ENCODE peak calls at places on chromosomes 16 and 17, in six cellular contexts. D is tibial nerve, A is ovary, T is K562, P is A549, Q is stomach. H is an unnamed sample.

GRCh38 chr17:82394296-82394695 is 22.7 kb downstream of the UTS2R start:
- DNase-seq in D (no peak), A (no peak), T (no peak), P (no peak), Q (no peak), H (no peak)

GRCh38 chr17:75518201-75518600 is 1.9 kb downstream of the TSEN54 start:
- DNase-seq in D (no peak), A (no peak), T (no peak), P (no peak), Q (no peak), H (no peak)

GRCh38 chr16:4486126-4486893 is 10.1 kb downstream of the HMOX2 start:
- DNase-seq in D (peak; percentile 37), A (no peak), T (no peak), P (no peak), Q (peak; percentile 71), H (no peak)

GRCh38 chr16:27529962-27530361 is 19.8 kb downstream of the GTF3C1 start:
- DNase-seq in D (no peak), A (no peak), T (no peak), P (no peak), Q (no peak), H (no peak)

GRCh38 chr16:81539009-81539820 is 94.6 kb downstream of the CMIP start:
- DNase-seq in D (no peak), A (no peak), T (no peak), P (no peak), Q (no peak), H (no peak)

GRCh38 chr17:82204831-82205719 is 7.6 kb downstream of the CCDC57 start:
- DNase-seq in D (no peak), A (no peak), T (peak; percentile 57), P (peak; percentile 68), Q (no peak), H (no peak)

GRCh38 chr16:83136419-83136818 is 509.6 kb downstream of the CDH13 start:
- DNase-seq in D (no peak), A (no peak), T (no peak), P (no peak), Q (no peak), H (no peak)

GRCh38 chr16:122342-122741 is 16.1 kb downstream of the NPRL3 start:
- DNase-seq in D (no peak), A (no peak), T (no peak), P (no peak), Q (no peak), H (no peak)

GRCh38 chr17:73990290-73990689 is 213.2 kb upstream of the RPL38 start:
- DNase-seq in D (no peak), A (no peak), T (no peak), P (no peak), Q (no peak), H (no peak)

GRCh38 chr16:88087517-88087877 is 136.3 kb downstream of the BANP start:
- DNase-seq in D (no peak), A (no peak), T (no peak), P (no peak), Q (no peak), H (no peak)

GRCh38 chr17:55322451-55322985 is 57.8 kb downstream of the HLF start:
- DNase-seq in D (no peak), A (no peak), T (no peak), P (no peak), Q (no peak), H (no peak)

GRCh38 chr16:69329369-69330285 is 761 bp downstream of the PDF start:
- DNase-seq in D (no peak), A (peak; percentile 28), T (peak; percentile 46), P (no peak), Q (no peak), H (no peak)

GRCh38 chr16:88759245-88759975 is 25.6 kb downstream of the PIEZO1 start:
- DNase-seq in D (no peak), A (peak; percentile 57), T (no peak), P (no peak), Q (peak; percentile 55), H (no peak)

GRCh38 chr17:13953871-13954270 is 115.4 kb upstream of the COX10 start:
- DNase-seq in D (no peak), A (no peak), T (no peak), P (no peak), Q (no peak), H (no peak)

GRCh38 chr17:77308768-77309726 is 168.3 kb downstream of the SEC14L1 start:
- DNase-seq in D (no peak), A (no peak), T (peak; percentile 22), P (no peak), Q (no peak), H (peak; percentile 85)

GRCh38 chr17:44977065-44977464 is 9.0 kb upstream of the C1QL1 start:
- DNase-seq in D (no peak), A (no peak), T (no peak), P (peak; percentile 40), Q (no peak), H (no peak)

GRCh38 chr17:6506679-6507231 is 49.6 kb downstream of the PITPNM3 start:
- DNase-seq in D (no peak), A (no peak), T (no peak), P (peak; percentile 82), Q (peak; percentile 45), H (no peak)
- H3K4me1 ChIP-seq in D (no peaks in the 10 kb centered on the region), A (peaks cover 27% of the 10 kb centered on the region), T (no peaks in the 10 kb centered on the region), P (peaks cover 51% of the 10 kb centered on the region), Q (peaks cover 7% of the 10 kb centered on the region), H (peaks cover 29% of the 10 kb centered on the region)

GRCh38 chr16:84604477-84605013 is 13.3 kb downstream of the COTL1 start:
- DNase-seq in D (no peak), A (no peak), T (no peak), P (no peak), Q (no peak), H (no peak)
- TF ChIP-seq EP300 in D (no peak), A (no peak), T (no peak), P (no peak), Q (no peak), H (no peak)

DNA sequence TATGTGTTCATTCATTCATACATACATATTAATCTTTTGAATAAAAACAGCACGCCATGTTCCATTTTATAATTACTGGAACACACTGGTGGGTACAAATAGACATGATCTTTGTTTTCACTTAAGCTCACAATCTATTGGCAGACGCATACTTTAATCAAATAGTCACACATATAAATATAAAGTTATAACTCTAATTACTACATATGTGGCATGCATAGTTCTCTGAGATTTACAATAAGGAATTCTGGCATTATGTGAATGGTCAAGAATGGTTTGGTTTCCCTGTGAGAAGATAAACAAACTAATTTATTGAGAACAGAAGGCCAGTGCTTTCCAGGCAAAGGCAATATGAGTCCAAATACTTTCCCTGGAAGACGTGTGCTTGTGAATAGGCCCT is 576.2 kb downstream of the CDH8 start:
- DNase-seq in D (no peak), A (no peak), T (no peak), P (no peak), Q (no peak), H (no peak)
- H3K4me1 ChIP-seq in D (no peaks in the 10 kb centered on the region), A (no peaks in the 10 kb centered on the region), T (no peaks in the 10 kb centered on the region), P (no peaks in the 10 kb centered on the region), Q (no peaks in the 10 kb centered on the region), H (no peaks in the 10 kb centered on the region)

GRCh38 chr16:55261301-55261700 is 62.7 kb upstream of the IRX6 start:
- DNase-seq in D (no peak), A (no peak), T (no peak), P (no peak), Q (no peak), H (no peak)
- TF ChIP-seq EP300 in D (no peak), A (no peak), T (no peak), P (no peak), Q (no peak), H (no peak)

GRCh38 chr16:85166699-85167588 is 54.7 kb upstream of the CIBAR2 start:
- DNase-seq in D (no peak), A (no peak), T (no peak), P (no peak), Q (no peak), H (no peak)
- H3K4me1 ChIP-seq in D (peaks cover 9% of the 10 kb centered on the region), A (peaks cover 19% of the 10 kb centered on the region), T (peaks cover 14% of the 10 kb centered on the region), P (peaks cover 26% of the 10 kb centered on the region), Q (peaks cover 45% of the 10 kb centered on the region), H (peaks cover 85% of the 10 kb centered on the region)

GRCh38 chr16:76277099-76278030 is at the start of gene CNTNAP4:
- DNase-seq in D (peak; percentile 22), A (no peak), T (no peak), P (no peak), Q (no peak), H (no peak)
- TF ChIP-seq EP300 in D (no peak), A (no peak), T (no peak), P (no peak), Q (no peak), H (no peak)

DNA sequence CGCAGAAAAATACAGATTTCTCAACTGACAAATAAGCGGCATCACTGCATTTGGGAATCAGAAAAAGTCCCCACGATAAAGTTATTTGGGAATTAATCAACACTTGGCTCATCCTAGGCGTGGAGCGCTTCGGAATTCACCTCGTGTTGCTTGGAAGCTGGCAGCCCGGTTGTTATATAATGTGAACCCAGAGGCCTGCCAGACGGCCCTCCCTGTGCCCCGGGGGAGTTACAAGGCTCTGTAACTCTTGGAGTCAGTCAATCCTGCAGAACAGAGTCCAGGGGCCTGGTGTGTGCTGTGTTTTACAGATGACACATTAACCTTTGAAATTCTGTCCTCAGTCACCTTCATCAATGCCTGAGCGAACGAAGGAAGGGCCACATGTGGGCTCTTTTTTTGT is 111.1 kb downstream of the PITPNC1 start:
- DNase-seq in D (no peak), A (no peak), T (no peak), P (no peak), Q (no peak), H (peak; percentile 83)
- H3K4me1 ChIP-seq in D (peaks cover 6% of the 10 kb centered on the region), A (peaks cover 8% of the 10 kb centered on the region), T (no peaks in the 10 kb centered on the region), P (peaks cover 26% of the 10 kb centered on the region), Q (peaks cover 12% of the 10 kb centered on the region), H (peaks cover 42% of the 10 kb centered on the region)

GRCh38 chr17:42423766-42424165 is 710 bp upstream of the CAVIN1 start:
- DNase-seq in D (no peak), A (no peak), T (no peak), P (no peak), Q (no peak), H (no peak)

GRCh38 chr17:42429726-42430464 is 6.8 kb upstream of the CAVIN1 start:
- DNase-seq in D (no peak), A (no peak), T (no peak), P (no peak), Q (no peak), H (peak; percentile 32)

GRCh38 chr17:42431758-42432161 is 8.7 kb upstream of the CAVIN1 start:
- DNase-seq in D (no peak), A (no peak), T (no peak), P (no peak), Q (no peak), H (no peak)

GRCh38 chr17:42424991-42425610 is 2.0 kb upstream of the CAVIN1 start:
- DNase-seq in D (no peak), A (no peak), T (no peak), P (no peak), Q (no peak), H (no peak)

DNA sequence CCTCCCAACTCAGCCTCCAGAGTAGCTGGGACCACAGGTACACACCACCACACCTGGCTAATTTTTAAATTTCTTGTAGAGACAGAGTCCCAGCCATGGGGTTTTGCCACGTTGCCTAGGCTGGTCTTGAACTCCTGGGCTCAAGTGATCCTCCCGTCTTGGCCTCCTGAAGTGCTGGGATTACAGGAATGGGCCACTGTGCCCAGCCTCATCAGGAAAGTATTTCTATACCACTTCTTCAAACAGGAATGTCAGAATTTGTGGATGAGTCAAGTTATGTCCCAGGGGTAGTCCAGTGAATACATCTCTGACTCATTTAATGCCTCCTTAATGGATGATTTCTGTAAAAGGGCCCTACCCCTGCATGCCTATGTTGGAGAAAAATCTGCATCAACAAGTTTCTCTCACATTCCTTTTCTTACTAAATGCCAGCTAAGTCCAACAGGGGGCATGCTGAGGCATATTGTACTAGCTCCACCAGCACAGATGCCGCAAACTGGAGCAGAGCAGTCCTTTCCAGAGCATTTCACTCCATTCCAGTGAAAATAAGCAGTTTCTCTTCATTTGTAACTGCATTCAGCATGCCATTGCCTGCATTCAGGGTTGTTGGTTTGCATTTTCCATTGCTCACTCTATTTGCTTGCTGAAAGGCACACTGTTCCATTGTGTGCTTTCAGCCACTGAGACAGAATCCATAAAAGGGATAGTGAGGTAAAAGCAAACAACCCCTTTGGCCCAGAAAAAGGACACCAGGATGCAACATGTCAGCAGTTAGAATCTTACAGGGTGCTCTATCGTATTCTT is 5.3 kb upstream of the CAVIN1 start:
- DNase-seq in D (no peak), A (peak; percentile 52), T (peak; percentile 67), P (peak; percentile 97), Q (peak; percentile 66), H (no peak)
- TF ChIP-seq EP300 in D (peak; percentile 67), A (no peak), T (no peak), P (no peak), Q (no peak), H (no peak)

H was measured in suprapubic skin.